ENCODE peak calls at places on chromosomes 4 and X, in seven cellular contexts. One of them, this sample, is unnamed.

GRCh38 chr4:158805628-158806471 is 37.0 kb downstream of the FNIP2 start:
- DNase-seq in astrocyte of the cerebellum: no peak
- DNase-seq in SK-N-SH: peak
- DNase-seq in dorsolateral prefrontal cortex: peak
- DNase-seq in mucosa of descending colon: no peak
- DNase-seq in tibial nerve: peak
- DNase-seq in IMR-90: no peak
- DNase-seq in this sample: no peak

GRCh38 chr4:125444166-125444565 is 129.4 kb downstream of the FAT4 start:
- DNase-seq in astrocyte of the cerebellum: no peak
- DNase-seq in SK-N-SH: no peak
- DNase-seq in dorsolateral prefrontal cortex: no peak
- DNase-seq in mucosa of descending colon: no peak
- DNase-seq in tibial nerve: no peak
- DNase-seq in IMR-90: no peak
- DNase-seq in this sample: no peak

GRCh38 chr4:84852081-84852480 is 114.4 kb downstream of the WDFY3 start:
- DNase-seq in astrocyte of the cerebellum: peak
- DNase-seq in SK-N-SH: no peak
- DNase-seq in dorsolateral prefrontal cortex: peak
- DNase-seq in mucosa of descending colon: no peak
- DNase-seq in tibial nerve: no peak
- DNase-seq in IMR-90: peak
- DNase-seq in this sample: no peak

GRCh38 chr4:25993564-25994185 is 79.7 kb downstream of the SMIM20 start:
- DNase-seq in astrocyte of the cerebellum: no peak
- DNase-seq in SK-N-SH: peak
- DNase-seq in dorsolateral prefrontal cortex: no peak
- DNase-seq in mucosa of descending colon: peak
- DNase-seq in tibial nerve: no peak
- DNase-seq in IMR-90: no peak
- DNase-seq in this sample: peak

GRCh38 chr4:138223191-138223910 is 18.8 kb downstream of the SLC7A11 start:
- DNase-seq in astrocyte of the cerebellum: no peak
- DNase-seq in SK-N-SH: no peak
- DNase-seq in dorsolateral prefrontal cortex: no peak
- DNase-seq in mucosa of descending colon: no peak
- DNase-seq in tibial nerve: no peak
- DNase-seq in IMR-90: no peak
- DNase-seq in this sample: no peak

GRCh38 chr4:10161146-10161545 is 44.5 kb upstream of the WDR1 start:
- DNase-seq in astrocyte of the cerebellum: no peak
- DNase-seq in SK-N-SH: no peak
- DNase-seq in dorsolateral prefrontal cortex: no peak
- DNase-seq in mucosa of descending colon: no peak
- DNase-seq in tibial nerve: no peak
- DNase-seq in IMR-90: peak
- DNase-seq in this sample: no peak

GRCh38 chr4:147842573-147842972 is 110.7 kb downstream of the ARHGAP10 start:
- DNase-seq in astrocyte of the cerebellum: no peak
- DNase-seq in SK-N-SH: no peak
- DNase-seq in dorsolateral prefrontal cortex: peak
- DNase-seq in mucosa of descending colon: no peak
- DNase-seq in tibial nerve: no peak
- DNase-seq in IMR-90: peak
- DNase-seq in this sample: no peak

GRCh38 chrX:13078739-13079444 is 34.5 kb upstream of the FAM9C start:
- DNase-seq in astrocyte of the cerebellum: peak
- DNase-seq in SK-N-SH: no peak
- DNase-seq in dorsolateral prefrontal cortex: no peak
- DNase-seq in mucosa of descending colon: no peak
- DNase-seq in tibial nerve: peak
- DNase-seq in IMR-90: peak
- DNase-seq in this sample: no peak

GRCh38 chrX:30039768-30040167 is 175.6 kb upstream of the MAGEB2 start:
- DNase-seq in astrocyte of the cerebellum: no peak
- DNase-seq in SK-N-SH: no peak
- DNase-seq in dorsolateral prefrontal cortex: no peak
- DNase-seq in mucosa of descending colon: no peak
- DNase-seq in tibial nerve: no peak
- DNase-seq in IMR-90: peak
- DNase-seq in this sample: no peak

GRCh38 chrX:4674028-4674782 is 960.8 kb upstream of the PRKX start:
- DNase-seq in astrocyte of the cerebellum: no peak
- DNase-seq in SK-N-SH: no peak
- DNase-seq in dorsolateral prefrontal cortex: no peak
- DNase-seq in mucosa of descending colon: no peak
- DNase-seq in tibial nerve: no peak
- DNase-seq in IMR-90: no peak
- DNase-seq in this sample: no peak

GRCh38 chrX:42680651-42681050 is 97.3 kb downstream of the PPP1R2C start:
- DNase-seq in astrocyte of the cerebellum: no peak
- DNase-seq in SK-N-SH: no peak
- DNase-seq in dorsolateral prefrontal cortex: no peak
- DNase-seq in mucosa of descending colon: no peak
- DNase-seq in tibial nerve: peak
- DNase-seq in IMR-90: no peak
- DNase-seq in this sample: no peak

GRCh38 chrX:115284877-115285276 is 4.6 kb upstream of the LUZP4 start:
- DNase-seq in astrocyte of the cerebellum: no peak
- DNase-seq in SK-N-SH: no peak
- DNase-seq in dorsolateral prefrontal cortex: no peak
- DNase-seq in mucosa of descending colon: no peak
- DNase-seq in tibial nerve: no peak
- DNase-seq in IMR-90: no peak
- DNase-seq in this sample: no peak

GRCh38 chr4:84418032-84418709 is 80.9 kb downstream of the NKX6-1 start:
- DNase-seq in astrocyte of the cerebellum: no peak
- DNase-seq in SK-N-SH: no peak
- DNase-seq in dorsolateral prefrontal cortex: no peak
- DNase-seq in mucosa of descending colon: peak
- DNase-seq in tibial nerve: no peak
- DNase-seq in IMR-90: no peak
- DNase-seq in this sample: no peak

GRCh38 chrX:80808160-80808735 is 1.4 kb downstream of the BRWD3 start:
- DNase-seq in astrocyte of the cerebellum: peak
- DNase-seq in SK-N-SH: peak
- DNase-seq in dorsolateral prefrontal cortex: peak
- DNase-seq in mucosa of descending colon: peak
- DNase-seq in tibial nerve: peak
- DNase-seq in IMR-90: peak
- DNase-seq in this sample: peak

GRCh38 chr4:146916479-146917076 is 29.1 kb downstream of the TTC29 start:
- DNase-seq in astrocyte of the cerebellum: peak
- DNase-seq in SK-N-SH: peak
- DNase-seq in dorsolateral prefrontal cortex: no peak
- DNase-seq in mucosa of descending colon: no peak
- DNase-seq in tibial nerve: peak
- DNase-seq in IMR-90: peak
- DNase-seq in this sample: peak

GRCh38 chr4:142778908-142779307 is 67.2 kb downstream of the INPP4B start:
- DNase-seq in astrocyte of the cerebellum: peak
- DNase-seq in SK-N-SH: no peak
- DNase-seq in dorsolateral prefrontal cortex: no peak
- DNase-seq in mucosa of descending colon: no peak
- DNase-seq in tibial nerve: no peak
- DNase-seq in IMR-90: peak
- DNase-seq in this sample: no peak

GRCh38 chrX:27889878-27890277 is 82.1 kb downstream of the MAGEB10 start:
- DNase-seq in astrocyte of the cerebellum: no peak
- DNase-seq in SK-N-SH: no peak
- DNase-seq in dorsolateral prefrontal cortex: no peak
- DNase-seq in mucosa of descending colon: no peak
- DNase-seq in tibial nerve: no peak
- DNase-seq in IMR-90: no peak
- DNase-seq in this sample: no peak

GRCh38 chrX:2500091-2500680 is 590 bp downstream of the DHRSX start:
- DNase-seq in astrocyte of the cerebellum: no peak
- DNase-seq in SK-N-SH: peak
- DNase-seq in dorsolateral prefrontal cortex: no peak
- DNase-seq in mucosa of descending colon: no peak
- DNase-seq in tibial nerve: no peak
- DNase-seq in IMR-90: peak
- DNase-seq in this sample: peak

GRCh38 chr4:74394476-74395136 is 29.7 kb downstream of the EREG start:
- DNase-seq in astrocyte of the cerebellum: peak
- DNase-seq in SK-N-SH: no peak
- DNase-seq in dorsolateral prefrontal cortex: no peak
- DNase-seq in mucosa of descending colon: no peak
- DNase-seq in tibial nerve: no peak
- DNase-seq in IMR-90: peak
- DNase-seq in this sample: no peak

GRCh38 chrX:487836-488235 is 101.1 kb upstream of the PPP2R3B start:
- DNase-seq in astrocyte of the cerebellum: no peak
- DNase-seq in SK-N-SH: no peak
- DNase-seq in dorsolateral prefrontal cortex: no peak
- DNase-seq in mucosa of descending colon: no peak
- DNase-seq in tibial nerve: no peak
- DNase-seq in IMR-90: no peak
- DNase-seq in this sample: no peak

GRCh38 chr4:85430697-85431096 is 44.3 kb upstream of the ARHGAP24 start:
- DNase-seq in astrocyte of the cerebellum: no peak
- DNase-seq in SK-N-SH: no peak
- DNase-seq in dorsolateral prefrontal cortex: no peak
- DNase-seq in mucosa of descending colon: no peak
- DNase-seq in tibial nerve: no peak
- DNase-seq in IMR-90: no peak
- DNase-seq in this sample: no peak

GRCh38 chr4:61555789-61556188 is 355.7 kb downstream of the ADGRL3 start:
- DNase-seq in astrocyte of the cerebellum: peak
- DNase-seq in SK-N-SH: no peak
- DNase-seq in dorsolateral prefrontal cortex: no peak
- DNase-seq in mucosa of descending colon: no peak
- DNase-seq in tibial nerve: no peak
- DNase-seq in IMR-90: peak
- DNase-seq in this sample: no peak

GRCh38 chr4:172776203-172776896 is 392.3 kb upstream of the GALNT7 start:
- DNase-seq in astrocyte of the cerebellum: no peak
- DNase-seq in SK-N-SH: no peak
- DNase-seq in dorsolateral prefrontal cortex: no peak
- DNase-seq in mucosa of descending colon: no peak
- DNase-seq in tibial nerve: no peak
- DNase-seq in IMR-90: peak
- DNase-seq in this sample: no peak

GRCh38 chrX:130575831-130576404 is 174.1 kb downstream of the RBMX2 start:
- DNase-seq in astrocyte of the cerebellum: peak
- DNase-seq in SK-N-SH: peak
- DNase-seq in dorsolateral prefrontal cortex: peak
- DNase-seq in mucosa of descending colon: no peak
- DNase-seq in tibial nerve: peak
- DNase-seq in IMR-90: peak
- DNase-seq in this sample: peak

GRCh38 chr4:138835833-138836521 is 179.6 kb upstream of the NOCT start:
- DNase-seq in astrocyte of the cerebellum: peak
- DNase-seq in SK-N-SH: peak
- DNase-seq in dorsolateral prefrontal cortex: no peak
- DNase-seq in mucosa of descending colon: peak
- DNase-seq in tibial nerve: no peak
- DNase-seq in IMR-90: peak
- DNase-seq in this sample: peak

GRCh38 chr4:109072595-109072994 is 229.9 kb downstream of the COL25A1 start:
- DNase-seq in astrocyte of the cerebellum: peak
- DNase-seq in SK-N-SH: no peak
- DNase-seq in dorsolateral prefrontal cortex: no peak
- DNase-seq in mucosa of descending colon: no peak
- DNase-seq in tibial nerve: peak
- DNase-seq in IMR-90: peak
- DNase-seq in this sample: no peak

GRCh38 chr4:119628281-119629141 is at the start of gene PDE5A:
- DNase-seq in astrocyte of the cerebellum: peak
- DNase-seq in SK-N-SH: peak
- DNase-seq in dorsolateral prefrontal cortex: peak
- DNase-seq in mucosa of descending colon: peak
- DNase-seq in tibial nerve: peak
- DNase-seq in IMR-90: peak
- DNase-seq in this sample: peak
- TF ChIP-seq CTCF in astrocyte of the cerebellum: peak
- TF ChIP-seq CTCF in SK-N-SH: peak
- TF ChIP-seq CTCF in dorsolateral prefrontal cortex: peak
- TF ChIP-seq CTCF in mucosa of descending colon: peak
- TF ChIP-seq CTCF in tibial nerve: peak
- TF ChIP-seq CTCF in IMR-90: peak
- TF ChIP-seq CTCF in this sample: peak

GRCh38 chr4:7781361-7781760 is 158.3 kb downstream of the AFAP1 start:
- DNase-seq in astrocyte of the cerebellum: no peak
- DNase-seq in SK-N-SH: no peak
- DNase-seq in dorsolateral prefrontal cortex: no peak
- DNase-seq in mucosa of descending colon: no peak
- DNase-seq in tibial nerve: no peak
- DNase-seq in IMR-90: peak
- DNase-seq in this sample: no peak

GRCh38 chr4:7782783-7783182 is 156.9 kb downstream of the AFAP1 start:
- DNase-seq in astrocyte of the cerebellum: no peak
- DNase-seq in SK-N-SH: no peak
- DNase-seq in dorsolateral prefrontal cortex: no peak
- DNase-seq in mucosa of descending colon: no peak
- DNase-seq in tibial nerve: no peak
- DNase-seq in IMR-90: no peak
- DNase-seq in this sample: peak

GRCh38 chr4:7781993-7782392 is 157.7 kb downstream of the AFAP1 start:
- DNase-seq in astrocyte of the cerebellum: no peak
- DNase-seq in SK-N-SH: no peak
- DNase-seq in dorsolateral prefrontal cortex: no peak
- DNase-seq in mucosa of descending colon: no peak
- DNase-seq in tibial nerve: no peak
- DNase-seq in IMR-90: no peak
- DNase-seq in this sample: no peak

GRCh38 chr4:7779194-7779768 is 160.4 kb downstream of the AFAP1 start:
- DNase-seq in astrocyte of the cerebellum: no peak
- DNase-seq in SK-N-SH: no peak
- DNase-seq in dorsolateral prefrontal cortex: no peak
- DNase-seq in mucosa of descending colon: no peak
- DNase-seq in tibial nerve: no peak
- DNase-seq in IMR-90: peak
- DNase-seq in this sample: no peak

GRCh38 chr4:7780751-7781348 is 158.8 kb downstream of the AFAP1 start:
- DNase-seq in astrocyte of the cerebellum: no peak
- DNase-seq in SK-N-SH: no peak
- DNase-seq in dorsolateral prefrontal cortex: no peak
- DNase-seq in mucosa of descending colon: no peak
- DNase-seq in tibial nerve: no peak
- DNase-seq in IMR-90: no peak
- DNase-seq in this sample: no peak
- H3K4me3 ChIP-seq in astrocyte of the cerebellum: no peak
- H3K4me3 ChIP-seq in SK-N-SH: no peak
- H3K4me3 ChIP-seq in dorsolateral prefrontal cortex: no peak
- H3K4me3 ChIP-seq in mucosa of descending colon: no peak
- H3K4me3 ChIP-seq in tibial nerve: no peak
- H3K4me3 ChIP-seq in IMR-90: no peak
- H3K4me3 ChIP-seq in this sample: no peak

GRCh38 chrX:149504226-149504914 is 736 bp downstream of the IDS start:
- DNase-seq in astrocyte of the cerebellum: no peak
- DNase-seq in SK-N-SH: peak
- DNase-seq in dorsolateral prefrontal cortex: no peak
- DNase-seq in mucosa of descending colon: peak
- DNase-seq in tibial nerve: no peak
- DNase-seq in IMR-90: no peak
- DNase-seq in this sample: peak
- TF ChIP-seq CTCF in astrocyte of the cerebellum: peak
- TF ChIP-seq CTCF in SK-N-SH: peak
- TF ChIP-seq CTCF in dorsolateral prefrontal cortex: no peak
- TF ChIP-seq CTCF in mucosa of descending colon: no peak
- TF ChIP-seq CTCF in tibial nerve: peak
- TF ChIP-seq CTCF in IMR-90: peak
- TF ChIP-seq CTCF in this sample: peak

GRCh38 chr4:113975578-113975977 is 3.9 kb downstream of the ARSJ start:
- DNase-seq in astrocyte of the cerebellum: no peak
- DNase-seq in SK-N-SH: no peak
- DNase-seq in dorsolateral prefrontal cortex: no peak
- DNase-seq in mucosa of descending colon: no peak
- DNase-seq in tibial nerve: no peak
- DNase-seq in IMR-90: no peak
- DNase-seq in this sample: no peak
- H3K4me3 ChIP-seq in astrocyte of the cerebellum: peak
- H3K4me3 ChIP-seq in SK-N-SH: peak
- H3K4me3 ChIP-seq in dorsolateral prefrontal cortex: no peak
- H3K4me3 ChIP-seq in mucosa of descending colon: no peak
- H3K4me3 ChIP-seq in tibial nerve: no peak
- H3K4me3 ChIP-seq in IMR-90: peak
- H3K4me3 ChIP-seq in this sample: no peak

This sample was measured in GM12865.